ENCODE peak calls at places on chromosomes 13 and 19, in five cellular contexts. J, N, Z, E and W are unnamed samples.

GRCh38 chr19:38543807-38544568 is 73.8 kb downstream of the MAP4K1 start:
- DNase-seq in J (peak), N (no peak), Z (peak), E (peak), W (peak)

GRCh38 chr19:38434549-38435051 is 1.1 kb downstream of the RYR1 start:
- DNase-seq in J (no peak), N (no peak), Z (peak), E (peak), W (no peak)

GRCh38 chr19:10687518-10688288 is 13.5 kb upstream of the QTRT1 start:
- DNase-seq in J (no peak), N (no peak), Z (no peak), E (no peak), W (no peak)

GRCh38 chr13:105139380-105140285 is 1395.8 kb downstream of the EFNB2 start:
- DNase-seq in J (peak), N (peak), Z (peak), E (peak), W (peak)

GRCh38 chr13:38899581-38899980 is 91.0 kb downstream of the STOML3 start:
- DNase-seq in J (no peak), N (no peak), Z (no peak), E (no peak), W (no peak)

GRCh38 chr19:55275851-55276719 is 3.8 kb downstream of the HSPBP1 start:
- DNase-seq in J (peak), N (no peak), Z (no peak), E (no peak), W (no peak)

GRCh38 chr19:43439183-43440063 is 24.7 kb downstream of the TEX101 start:
- DNase-seq in J (peak), N (no peak), Z (no peak), E (no peak), W (no peak)

GRCh38 chr19:16608290-16608704 is 19.7 kb downstream of the MED26 start:
- DNase-seq in J (peak), N (no peak), Z (peak), E (no peak), W (peak)

GRCh38 chr19:34841780-34842179 is 68.8 kb upstream of the ZNF599 start:
- DNase-seq in J (no peak), N (no peak), Z (no peak), E (no peak), W (no peak)

GRCh38 chr13:50596776-50597203 is 246.7 kb downstream of the DLEU7 start:
- DNase-seq in J (no peak), N (no peak), Z (no peak), E (no peak), W (no peak)

GRCh38 chr13:95756072-95756471 is 79.1 kb downstream of the DNAJC3 start:
- DNase-seq in J (no peak), N (no peak), Z (no peak), E (no peak), W (no peak)

GRCh38 chr19:35058370-35058769 is 16.8 kb downstream of the HPN start:
- DNase-seq in J (no peak), N (no peak), Z (no peak), E (no peak), W (no peak)

GRCh38 chr19:47447470-47448359 is 24.0 kb downstream of the SLC8A2 start:
- DNase-seq in J (no peak), N (no peak), Z (peak), E (no peak), W (no peak)

GRCh38 chr13:54536112-54536511 is 1507.5 kb downstream of the OLFM4 start:
- DNase-seq in J (no peak), N (no peak), Z (no peak), E (no peak), W (no peak)

GRCh38 chr13:78524936-78525335 is 78.4 kb downstream of the POU4F1 start:
- DNase-seq in J (no peak), N (no peak), Z (no peak), E (no peak), W (no peak)

GRCh38 chr19:49589391-49589790 is 1.6 kb upstream of the PRR12 start:
- DNase-seq in J (no peak), N (no peak), Z (no peak), E (no peak), W (no peak)

GRCh38 chr13:19818223-19818842 is 35.6 kb upstream of the PSPC1 start:
- DNase-seq in J (peak), N (no peak), Z (peak), E (no peak), W (no peak)

GRCh38 chr13:30904043-30904442 is 2.0 kb upstream of the MEDAG start:
- DNase-seq in J (no peak), N (no peak), Z (no peak), E (no peak), W (no peak)

GRCh38 chr19:36605839-36606478 is 846 bp downstream of the ZNF382 start:
- DNase-seq in J (no peak), N (no peak), Z (no peak), E (no peak), W (no peak)

GRCh38 chr13:114315074-114315785 is 927 bp downstream of the CHAMP1 start:
- DNase-seq in J (no peak), N (no peak), Z (no peak), E (no peak), W (no peak)

GRCh38 chr13:41788552-41788951 is 172.4 kb downstream of the VWA8 start:
- DNase-seq in J (no peak), N (no peak), Z (no peak), E (no peak), W (peak)

GRCh38 chr19:14497347-14497921 is 1.5 kb upstream of the GIPC1 start:
- DNase-seq in J (no peak), N (no peak), Z (peak), E (no peak), W (no peak)

GRCh38 chr13:35720690-35721554 is 244.4 kb upstream of the MAB21L1 start:
- DNase-seq in J (peak), N (no peak), Z (peak), E (peak), W (peak)

GRCh38 chr13:42073683-42074082 is 25.2 kb downstream of the DGKH start:
- DNase-seq in J (no peak), N (no peak), Z (no peak), E (no peak), W (no peak)

GRCh38 chr13:66425741-66426140 is 804.4 kb downstream of the PCDH9 start:
- DNase-seq in J (no peak), N (no peak), Z (no peak), E (no peak), W (no peak)

GRCh38 chr19:18412610-18413239 is 6.5 kb upstream of the SSBP4 start:
- DNase-seq in J (no peak), N (no peak), Z (no peak), E (no peak), W (peak)

GRCh38 chr19:18406749-18407148 is 9.3 kb upstream of the LRRC25 start:
- DNase-seq in J (no peak), N (no peak), Z (no peak), E (no peak), W (no peak)

DNA sequence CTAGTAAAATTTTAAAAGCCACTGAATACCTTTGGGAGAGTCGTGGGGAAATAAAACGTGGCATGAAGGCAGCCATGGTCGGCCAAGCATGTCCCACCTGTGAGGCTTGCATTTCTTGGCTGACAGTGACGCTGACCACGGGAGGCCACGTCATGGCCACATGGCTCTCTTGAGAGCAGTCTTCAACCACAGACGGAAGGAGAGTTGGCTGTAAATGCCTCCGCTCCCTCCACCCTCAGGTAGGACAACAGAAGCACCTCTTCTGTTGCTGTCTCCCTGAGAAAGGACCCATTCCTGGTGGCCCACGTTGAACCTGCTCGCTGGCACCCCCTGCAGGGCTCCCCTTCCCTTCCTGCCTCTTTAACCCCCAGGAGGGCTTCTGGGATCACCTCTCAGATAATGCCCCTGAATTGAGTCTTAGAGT is 10.6 kb upstream of the LRRC25 start:
- DNase-seq in J (peak), N (no peak), Z (peak), E (peak), W (peak)
- TF ChIP-seq CTCF in J (peak), N (peak), Z (peak), E (peak), W (no peak)

GRCh38 chr19:437027-437426 is 23.8 kb downstream of the SHC2 start:
- DNase-seq in J (no peak), N (no peak), Z (no peak), E (no peak), W (no peak)

GRCh38 chr19:436413-436950 is 24.4 kb downstream of the SHC2 start:
- DNase-seq in J (no peak), N (no peak), Z (no peak), E (no peak), W (no peak)

GRCh38 chr19:435707-436412 is 25.0 kb downstream of the SHC2 start:
- DNase-seq in J (no peak), N (no peak), Z (no peak), E (no peak), W (no peak)

GRCh38 chr19:435056-435706 is 25.7 kb downstream of the SHC2 start:
- DNase-seq in J (no peak), N (no peak), Z (no peak), E (no peak), W (no peak)

GRCh38 chr19:434152-434960 is 25.4 kb upstream of the C2CD4C start:
- DNase-seq in J (no peak), N (no peak), Z (no peak), E (no peak), W (no peak)
- TF ChIP-seq POLR2A in J (no peak), N (no peak), Z (no peak), E (no peak), W (no peak)

GRCh38 chr13:77476456-77476855 is 59.0 kb upstream of the SCEL start:
- DNase-seq in J (no peak), N (no peak), Z (no peak), E (no peak), W (no peak)

GRCh38 chr13:77480071-77480470 is 55.4 kb upstream of the SCEL start:
- DNase-seq in J (no peak), N (no peak), Z (no peak), E (no peak), W (no peak)

GRCh38 chr13:77477299-77477848 is 58.1 kb upstream of the SCEL start:
- DNase-seq in J (no peak), N (no peak), Z (no peak), E (no peak), W (no peak)

GRCh38 chr13:77479326-77479725 is 56.2 kb upstream of the SCEL start:
- DNase-seq in J (no peak), N (no peak), Z (no peak), E (no peak), W (no peak)

GRCh38 chr13:77478645-77478997 is 56.9 kb upstream of the SCEL start:
- DNase-seq in J (no peak), N (no peak), Z (no peak), E (no peak), W (no peak)
- H3K4me3 ChIP-seq in J (no peak), N (peak), Z (no peak), E (peak), W (no peak)

GRCh38 chr19:53079313-53079924 is 23.8 kb downstream of the ZNF160 start:
- DNase-seq in J (no peak), N (no peak), Z (no peak), E (no peak), W (no peak)

GRCh38 chr19:53078668-53079067 is 24.6 kb downstream of the ZNF160 start:
- DNase-seq in J (no peak), N (no peak), Z (no peak), E (no peak), W (no peak)

GRCh38 chr19:53082929-53083328 is 20.3 kb downstream of the ZNF160 start:
- DNase-seq in J (no peak), N (no peak), Z (no peak), E (no peak), W (no peak)

DNA sequence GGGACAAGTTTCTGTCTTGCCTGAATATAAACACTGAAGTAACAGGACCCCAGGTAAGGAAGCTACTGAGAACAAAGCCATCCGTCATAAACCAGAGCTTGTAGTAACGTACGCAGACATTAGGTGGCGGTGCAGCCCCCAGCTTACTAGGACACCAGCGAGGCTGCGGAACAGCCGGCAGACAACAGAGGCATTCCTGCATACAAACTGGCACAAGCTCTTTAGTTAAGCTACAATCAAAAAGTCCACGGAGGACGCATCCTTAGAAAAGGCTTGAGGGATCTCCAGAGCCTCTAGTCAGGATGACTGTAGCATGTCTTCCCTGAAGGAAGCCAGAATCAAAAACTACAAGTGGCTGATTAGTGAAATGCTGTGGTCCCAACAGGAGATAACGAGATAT is 26.2 kb downstream of the ZNF160 start:
- DNase-seq in J (no peak), N (no peak), Z (peak), E (peak), W (no peak)
- TF ChIP-seq CTCF in J (peak), N (no peak), Z (peak), E (peak), W (no peak)